ENCODE peak calls at places on chromosomes 1 and 21, in four cellular contexts. I is CD8-positive, alpha-beta T cell; C is pancreas; Q is mucosa of descending colon. D is an unnamed sample.

GRCh38 chr1:213715182-213715581 is 272.6 kb upstream of the PROX1 start:
- DNase-seq in C (no peak), I (no peak), Q (no peak), D (no peak)

GRCh38 chr1:200301152-200301551 is 108.7 kb downstream of the ZNF281 start:
- DNase-seq in Q (no peak), I (no peak), C (no peak), D (no peak)

GRCh38 chr1:20137604-20138003 is 1.5 kb upstream of the PLA2G2F start:
- DNase-seq in Q (no peak), C (peak), I (no peak), D (no peak)

GRCh38 chr1:6357243-6357929 is 36.2 kb downstream of the ACOT7 start:
- DNase-seq in I (no peak), C (no peak), Q (peak), D (no peak)

GRCh38 chr1:159949891-159950480 is 4.1 kb downstream of the SLAMF9 start:
- DNase-seq in C (no peak), I (no peak), Q (no peak), D (no peak)

GRCh38 chr1:214422137-214422671 is 129.2 kb downstream of the PTPN14 start:
- DNase-seq in C (no peak), I (no peak), Q (no peak), D (no peak)

GRCh38 chr1:11826946-11827345 is 20.6 kb downstream of the NPPA start:
- DNase-seq in I (no peak), C (no peak), Q (no peak), D (no peak)

GRCh38 chr1:221543529-221544120 is 198.3 kb downstream of the DUSP10 start:
- DNase-seq in C (no peak), Q (no peak), I (no peak), D (no peak)

GRCh38 chr1:119806489-119806888 is 4.8 kb downstream of the REG4 start:
- DNase-seq in C (no peak), Q (no peak), I (no peak), D (no peak)

GRCh38 chr1:154405762-154406571 is 824 bp downstream of the IL6R start:
- DNase-seq in C (peak), I (no peak), Q (peak), D (no peak)

GRCh38 chr21:38958940-38959685 is 153.4 kb downstream of the ETS2 start:
- DNase-seq in I (no peak), C (no peak), Q (peak), D (peak)

GRCh38 chr1:236159704-236160539 is 17.6 kb downstream of the GPR137B start:
- DNase-seq in Q (no peak), C (no peak), I (no peak), D (no peak)

GRCh38 chr1:107785506-107786213 is 179.3 kb downstream of the VAV3 start:
- DNase-seq in I (no peak), C (no peak), Q (no peak), D (no peak)

GRCh38 chr1:40132383-40133121 is 28.6 kb upstream of the RLF start:
- DNase-seq in I (no peak), Q (no peak), C (no peak), D (no peak)

GRCh38 chr1:47031059-47031458 is 7.6 kb downstream of the CYP4X1 start:
- DNase-seq in I (no peak), C (no peak), Q (no peak), D (peak)

GRCh38 chr1:245790441-245790840 is 635.7 kb downstream of the KIF26B start:
- DNase-seq in I (no peak), C (no peak), Q (no peak), D (no peak)

GRCh38 chr1:78586572-78586971 is 33.7 kb upstream of the IFI44L start:
- DNase-seq in C (no peak), Q (no peak), I (no peak), D (peak)

GRCh38 chr1:154448271-154448905 is 43.2 kb downstream of the IL6R start:
- DNase-seq in I (no peak), C (no peak), Q (no peak), D (no peak)

GRCh38 chr21:25490742-25491141 is 116.5 kb downstream of the MRPL39 start:
- DNase-seq in C (no peak), Q (no peak), I (no peak), D (no peak)

GRCh38 chr1:17565551-17565971 is 26.1 kb downstream of the ARHGEF10L start:
- DNase-seq in C (no peak), I (no peak), Q (peak), D (no peak)

GRCh38 chr1:182069028-182069466 is 7.5 kb upstream of the ZNF648 start:
- DNase-seq in C (peak), Q (peak), I (no peak), D (no peak)

GRCh38 chr1:25610822-25611630 is 5.6 kb upstream of the MAN1C1 start:
- DNase-seq in C (no peak), Q (no peak), I (no peak), D (no peak)

GRCh38 chr1:63827411-63828321 is 53.8 kb downstream of the ROR1 start:
- DNase-seq in Q (no peak), C (no peak), I (no peak), D (no peak)

GRCh38 chr1:60541831-60542532 is 468.4 kb upstream of the C1orf87 start:
- DNase-seq in C (no peak), Q (no peak), I (no peak), D (no peak)

GRCh38 chr1:230940848-230941247 is 37.8 kb downstream of the TTC13 start:
- DNase-seq in C (no peak), Q (no peak), I (no peak), D (no peak)

GRCh38 chr1:4656533-4657140 is 2.2 kb downstream of the AJAP1 start:
- DNase-seq in Q (no peak), I (no peak), C (no peak), D (no peak)

GRCh38 chr1:23216771-23217420 is 406 bp downstream of the HTR1D start:
- DNase-seq in C (peak), Q (peak), I (no peak), D (no peak)

GRCh38 chr1:202182040-202182877 is 11.3 kb upstream of the LGR6 start:
- DNase-seq in Q (no peak), C (no peak), I (no peak), D (no peak)

GRCh38 chr1:233972951-233973635 is 68.6 kb downstream of the SLC35F3 start:
- DNase-seq in I (no peak), Q (no peak), C (no peak), D (no peak)

GRCh38 chr1:84892657-84893618 is at the start of gene LPAR3:
- DNase-seq in I (no peak), C (peak), Q (peak), D (no peak)
- H3K4me3 ChIP-seq in I (peak), C (peak), Q (no peak), D (peak)

GRCh38 chr1:212556822-212557549 is 51.6 kb upstream of the ATF3 start:
- DNase-seq in C (no peak), Q (no peak), I (no peak), D (no peak)

GRCh38 chr1:212557739-212558664 is 50.6 kb upstream of the ATF3 start:
- DNase-seq in C (peak), Q (peak), I (no peak), D (no peak)

GRCh38 chr1:212560933-212561460 is 47.6 kb upstream of the ATF3 start:
- DNase-seq in C (no peak), I (no peak), Q (no peak), D (no peak)

GRCh38 chr1:212559929-212560328 is 48.6 kb upstream of the ATF3 start:
- DNase-seq in C (peak), Q (peak), I (no peak), D (no peak)

DNA sequence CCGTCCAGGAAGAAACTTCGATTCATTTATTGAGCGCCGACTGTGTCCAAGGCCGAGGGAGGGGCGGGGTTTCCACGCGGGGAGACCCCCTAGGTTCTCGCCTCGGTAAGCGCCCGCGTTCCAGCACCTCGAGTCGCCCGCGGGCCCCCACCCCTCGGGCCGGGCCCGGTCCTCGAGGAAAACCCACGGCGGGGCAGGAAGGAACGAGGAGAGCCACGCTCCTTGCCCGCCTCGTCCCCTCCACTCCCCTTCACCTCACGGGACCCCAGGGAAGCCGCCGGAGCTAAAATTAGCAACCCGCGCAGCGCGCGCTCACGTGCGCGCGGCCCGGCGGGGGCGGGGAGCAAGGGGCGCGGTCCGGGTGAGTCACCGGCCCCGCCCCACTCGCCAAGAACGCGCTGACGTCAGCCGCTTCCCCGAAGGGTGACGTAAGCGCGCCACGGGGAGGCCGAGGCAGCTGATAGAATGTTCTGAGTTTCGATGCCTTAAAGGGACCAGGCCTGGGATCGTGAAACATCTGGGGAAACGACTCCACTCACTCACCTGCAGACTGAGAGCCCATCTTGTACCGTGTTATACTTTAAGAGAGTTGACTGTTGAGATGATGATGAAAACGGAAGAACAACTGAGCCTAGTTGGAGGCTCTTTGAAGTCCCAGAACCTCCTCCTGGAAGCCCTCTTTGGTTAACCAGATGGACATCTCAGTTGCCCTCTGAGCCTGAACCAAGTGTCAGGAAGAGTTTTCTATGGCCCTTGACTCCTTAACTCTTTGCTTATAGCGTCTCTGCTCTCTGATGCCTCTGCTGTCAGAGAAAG is 49.7 kb upstream of the ATF3 start:
- DNase-seq in I (peak), C (peak), Q (peak), D (peak)
- TF ChIP-seq CTCF in I (no peak), C (no peak), Q (no peak), D (no peak)

DNA sequence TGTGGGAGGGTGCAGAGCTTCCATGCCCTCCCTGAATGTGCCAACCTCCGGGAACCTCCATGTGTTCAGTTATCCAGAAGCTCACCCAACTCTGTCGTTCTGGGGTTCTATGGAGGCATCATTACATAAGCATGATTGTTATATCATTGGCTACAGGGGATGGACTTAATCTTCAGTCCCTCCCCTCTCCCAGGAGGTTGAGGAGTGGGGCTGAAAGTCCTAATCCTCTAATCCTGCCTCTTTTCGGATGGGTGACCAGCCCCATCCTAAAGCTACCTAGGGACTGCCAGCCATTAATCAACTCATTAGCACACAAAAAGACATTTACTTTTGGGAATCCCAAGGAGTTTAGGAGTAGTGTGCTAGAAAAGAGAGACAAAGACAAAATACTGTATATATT is 32.0 kb upstream of the PSEN2 start:
- DNase-seq in I (no peak), Q (no peak), C (no peak), D (no peak)
- H3K4me3 ChIP-seq in I (no peak), Q (no peak), C (no peak), D (no peak)

GRCh38 chr1:35764283-35764682 is 5.5 kb downstream of the CLSPN start:
- DNase-seq in I (no peak), C (no peak), Q (no peak), D (no peak)

GRCh38 chr1:35769759-35770446 is at the start of gene CLSPN:
- DNase-seq in Q (peak), C (peak), I (peak), D (peak)

GRCh38 chr1:35768350-35769187 is 1.2 kb downstream of the CLSPN start:
- DNase-seq in Q (no peak), I (no peak), C (no peak), D (no peak)

GRCh38 chr1:35773711-35774110 is 3.9 kb upstream of the CLSPN start:
- DNase-seq in C (no peak), I (no peak), Q (no peak), D (no peak)

GRCh38 chr1:35769188-35769758 is 505 bp downstream of the CLSPN start:
- DNase-seq in I (peak), Q (peak), C (peak), D (peak)
- TF ChIP-seq CTCF in I (no peak), Q (no peak), C (no peak), D (peak)